ENCODE peak calls at places on chromosomes 2 and 18, in six cellular contexts. S, H, Q, Y, K and O are unnamed samples.

GRCh38 chr2:30443081-30443480 is 4.0 kb upstream of the LCLAT1 start:
- DNase-seq in S (no peak), Q (no peak), K (no peak), H (no peak), Y (no peak), O (no peak)

GRCh38 chr2:71995067-71995665 is 152.5 kb downstream of the CYP26B1 start:
- DNase-seq in H (peak; percentile 47), S (no peak), K (no peak), Y (peak; percentile 5), Q (no peak), O (no peak)

GRCh38 chr2:75822336-75822735 is 111.6 kb upstream of the GCFC2 start:
- DNase-seq in Y (no peak), H (no peak), K (no peak), Q (no peak), S (no peak), O (no peak)

GRCh38 chr2:140502951-140503630 is 1627.7 kb downstream of the LRP1B start:
- DNase-seq in K (no peak), H (no peak), Y (peak; percentile 56), S (no peak), Q (no peak), O (no peak)

GRCh38 chr2:88735853-88736252 is 44.4 kb downstream of the RPIA start:
- DNase-seq in Q (no peak), Y (no peak), H (peak; percentile 47), S (no peak), K (no peak), O (no peak)

GRCh38 chr2:44528595-44528994 is 166.8 kb downstream of the CAMKMT start:
- DNase-seq in Y (peak; percentile 81), Q (no peak), K (no peak), H (no peak), S (no peak), O (no peak)

GRCh38 chr2:240462704-240463273 is 27.3 kb downstream of the GPC1 start:
- DNase-seq in H (no peak), Q (no peak), Y (no peak), S (peak; percentile 11), K (no peak), O (no peak)

GRCh38 chr2:231068525-231069222 is 12.0 kb downstream of the PSMD1 start:
- DNase-seq in Q (no peak), H (peak; percentile 67), S (no peak), Y (peak; percentile 78), K (no peak), O (no peak)

GRCh38 chr2:162067596-162067995 is 6.4 kb downstream of the DPP4 start:
- DNase-seq in S (no peak), K (no peak), Y (no peak), H (no peak), Q (no peak), O (no peak)

GRCh38 chr18:78973357-78974083 is 6.1 kb upstream of the SALL3 start:
- DNase-seq in S (no peak), Y (no peak), H (no peak), K (no peak), Q (no peak), O (no peak)

GRCh38 chr2:58594175-58594574 is 353.1 kb upstream of the FANCL start:
- DNase-seq in Q (no peak), Y (no peak), S (no peak), K (no peak), H (peak; percentile 22), O (no peak)

GRCh38 chr2:81445176-81445575 is 1140.6 kb upstream of the LRRTM1 start:
- DNase-seq in H (no peak), S (no peak), K (no peak), Y (no peak), Q (no peak), O (no peak)

GRCh38 chr2:98269274-98269673 is 77.0 kb upstream of the CNGA3 start:
- DNase-seq in S (no peak), Q (peak; percentile 69), K (no peak), Y (peak; percentile 63), H (peak; percentile 51), O (peak; percentile 31)

GRCh38 chr2:100640329-100641114 is 77.7 kb downstream of the PDCL3 start:
- DNase-seq in Q (no peak), Y (no peak), H (no peak), S (no peak), K (no peak), O (no peak)

GRCh38 chr2:132670961-132671781 is 1.2 kb upstream of the LYPD1 start:
- DNase-seq in S (no peak), Q (no peak), H (peak; percentile 67), K (no peak), Y (peak; percentile 97), O (no peak)

GRCh38 chr18:44682871-44683221 is 2.2 kb downstream of the SETBP1 start:
- DNase-seq in H (no peak), Y (no peak), K (peak; percentile 63), S (peak; percentile 54), Q (peak; percentile 30), O (peak; percentile 39)

GRCh38 chr2:126971481-126972271 is 73.0 kb downstream of the TEX51 start:
- DNase-seq in K (peak; percentile 59), Q (peak; percentile 48), H (peak; percentile 69), Y (peak; percentile 39), S (peak; percentile 81), O (peak; percentile 76)
- H3K4me3 ChIP-seq in K (peak overlapping the region; percentile 35), Q (peak overlapping the region; percentile 40), H (peak overlapping the region; percentile 49), Y (peak overlapping the region; percentile 16), S (peak overlapping the region; percentile 13), O (no peak overlapping the region)

GRCh38 chr2:189762229-189762550 is 402 bp downstream of the OSGEPL1 start:
- DNase-seq in K (no peak), H (no peak), S (no peak), Y (no peak), Q (peak; percentile 8), O (no peak)

GRCh38 chr2:189763908-189764661 is 1.5 kb upstream of the OSGEPL1 start:
- DNase-seq in S (no peak), K (no peak), Y (peak; percentile 46), H (peak; percentile 10), Q (no peak), O (no peak)

GRCh38 chr2:189762551-189763298 is at the start of gene OSGEPL1:
- DNase-seq in K (peak; percentile 91), Q (peak; percentile 91), Y (peak; percentile 90), S (peak; percentile 88), H (peak; percentile 97), O (peak; percentile 97)
- TF ChIP-seq POLR2A in K (no peak), Q (no peak), Y (peak; percentile 26), S (no peak), H (peak; percentile 88), O (peak; percentile 61)

DNA sequence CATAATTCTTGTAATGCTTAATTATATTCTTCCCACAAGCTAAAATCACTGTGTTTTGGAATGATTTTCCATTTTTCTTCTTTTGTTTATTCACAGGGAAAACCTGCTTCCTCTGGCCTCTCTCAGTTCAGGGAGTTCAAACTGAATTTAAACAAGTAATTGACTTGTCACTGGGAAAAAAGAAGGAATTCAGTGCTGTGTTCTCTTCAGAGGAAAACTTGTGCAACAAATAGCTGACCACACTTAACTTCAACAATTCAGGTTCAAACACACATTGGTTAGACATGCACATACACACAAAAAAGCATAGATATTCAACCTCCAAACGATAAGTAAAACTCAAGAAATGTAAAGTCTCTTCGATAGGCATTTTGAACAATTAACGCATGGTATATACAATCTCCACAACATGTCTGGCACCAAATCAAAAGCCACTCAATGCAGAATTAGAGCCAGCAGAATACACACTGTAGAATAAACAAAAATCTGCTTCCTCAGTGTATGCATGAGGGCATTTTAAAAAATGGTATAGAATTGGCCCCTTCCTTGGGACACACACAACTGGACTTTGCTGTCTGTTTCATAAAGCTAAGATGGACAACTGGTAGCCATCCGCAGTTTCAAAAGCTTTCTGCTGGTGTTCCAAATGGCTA is 269.0 kb downstream of the TCF4 start:
- DNase-seq in H (no peak), Q (no peak), K (no peak), Y (peak; percentile 82), S (no peak), O (no peak)
- H3K4me3 ChIP-seq in H (no peak overlapping the region), Q (peak overlapping the region; percentile 14), K (peak overlapping the region; percentile 54), Y (no peak overlapping the region), S (peak overlapping the region; percentile 52), O (no peak overlapping the region)

GRCh38 chr18:12377556-12378553 is 828 bp upstream of the AFG3L2 start:
- DNase-seq in Y (no peak), H (no peak), Q (no peak), K (no peak), S (peak; percentile 15), O (no peak)
- TF ChIP-seq POLR2A in Y (peak; percentile 83), H (peak; percentile 80), Q (peak; percentile 62), K (no peak), S (peak; percentile 37), O (no peak)

DNA sequence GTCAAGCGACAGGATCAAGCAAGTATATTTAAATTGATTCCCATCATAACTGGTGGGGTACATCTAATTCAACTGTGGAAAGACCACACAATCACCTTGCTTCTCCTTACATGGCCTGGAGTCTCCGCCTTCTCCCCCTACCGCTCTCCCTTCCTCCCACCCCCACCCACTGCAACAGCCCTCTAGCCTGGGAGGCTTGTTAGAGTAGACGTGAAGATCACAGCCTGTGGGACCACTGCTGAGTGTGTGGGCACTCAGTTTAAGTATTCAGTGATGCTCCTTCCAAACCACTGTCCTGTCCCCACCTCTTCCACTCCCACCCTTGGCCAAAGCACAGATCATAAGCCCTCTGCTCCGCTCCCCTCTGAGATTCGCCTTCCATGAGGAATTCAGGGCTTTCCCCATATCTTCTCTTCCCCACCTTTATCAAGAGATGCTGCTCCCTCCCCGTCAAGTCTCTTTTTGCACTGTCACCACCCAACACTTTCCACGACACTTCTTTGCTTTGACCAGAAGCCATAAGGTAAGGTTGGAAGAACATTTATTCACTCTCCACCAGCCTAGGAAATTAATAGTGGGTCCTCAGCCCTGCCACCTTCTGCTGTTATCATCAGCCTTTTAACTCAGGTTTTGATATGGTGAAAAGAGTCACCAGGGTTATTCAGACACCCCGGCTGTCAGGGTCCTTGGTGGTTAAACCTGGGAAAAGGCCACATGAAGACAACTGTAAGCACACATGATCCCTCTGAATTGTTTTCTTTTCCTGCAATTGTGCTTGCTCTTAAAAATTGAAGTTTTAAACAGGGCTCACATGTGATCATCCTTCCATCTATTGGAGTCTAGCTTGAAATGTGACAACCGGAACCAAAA is 1.7 kb downstream of the METTL4 start:
- DNase-seq in Q (no peak), H (no peak), S (no peak), Y (no peak), K (no peak), O (no peak)
- H3K4me3 ChIP-seq in Q (no peak overlapping the region), H (peak overlapping the region; percentile 85), S (no peak overlapping the region), Y (peak overlapping the region; percentile 3), K (peak overlapping the region; percentile 75), O (no peak overlapping the region)

GRCh38 chr2:27363933-27364332 is 6.2 kb downstream of the EIF2B4 start:
- DNase-seq in S (no peak), H (no peak), Q (no peak), Y (no peak), K (no peak), O (no peak)

DNA sequence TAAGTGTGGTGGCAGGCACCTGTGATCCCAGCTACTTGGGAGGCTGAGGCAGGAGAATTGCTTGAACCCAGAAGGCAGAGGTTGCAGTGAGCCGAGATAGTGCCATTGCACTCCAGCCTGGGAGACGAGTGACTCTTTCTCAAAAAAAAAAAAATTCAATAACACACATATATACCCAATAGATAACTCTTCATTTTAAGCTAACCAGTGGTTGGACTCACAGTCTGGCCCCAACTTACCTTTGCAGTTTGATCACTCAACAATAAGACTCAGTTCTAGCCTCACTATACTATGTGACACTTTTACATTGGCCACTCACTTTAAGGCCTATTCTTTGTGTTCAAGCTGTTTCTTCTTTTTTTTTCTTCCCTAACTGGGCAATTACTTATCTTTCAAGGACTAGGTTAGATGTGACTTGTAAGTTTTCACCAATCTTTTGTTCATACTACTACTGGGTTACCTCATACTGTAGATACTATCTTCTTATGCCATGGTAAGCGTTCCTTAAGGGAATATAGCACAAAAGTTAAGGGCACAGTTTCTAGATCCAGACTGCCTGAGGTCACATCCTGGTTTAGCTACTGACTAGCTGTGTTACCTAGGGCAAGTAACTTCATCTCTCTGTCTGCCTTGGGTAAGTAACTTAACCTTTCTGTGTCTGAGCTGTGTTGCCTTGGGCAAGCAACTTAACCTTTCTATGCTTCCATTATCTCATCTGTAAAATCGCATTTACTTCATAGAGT is 6.3 kb upstream of the GTF3C2 start:
- DNase-seq in Q (no peak), H (no peak), Y (no peak), K (no peak), S (no peak), O (no peak)
- TF ChIP-seq POLR2A in Q (no peak), H (no peak), Y (no peak), K (no peak), S (no peak), O (no peak)